ENCODE peak calls at places on chromosomes 5 and 9, in six cellular contexts. M is HFFc6, Y is HEK293T, O is NCI-H187, U is AML-193, H is ACHN. D is an unnamed sample.

GRCh38 chr9:126152622-126153362 is 173.8 kb upstream of the MVB12B start:
- DNase-seq in M (no peak), Y (no peak), O (no peak), U (no peak), H (no peak), D (no peak)

GRCh38 chr9:5510991-5511390 is 660 bp downstream of the PDCD1LG2 start:
- DNase-seq in M (no peak), Y (no peak), O (no peak), U (no peak), H (no peak), D (no peak)

GRCh38 chr5:28517691-28518090 is 1479.3 kb upstream of the CDH9 start:
- DNase-seq in M (no peak), Y (no peak), O (no peak), U (no peak), H (peak), D (no peak)

GRCh38 chr9:34547960-34548603 is 25.3 kb upstream of the ENHO start:
- DNase-seq in M (peak), Y (peak), O (no peak), U (no peak), H (peak), D (no peak)

GRCh38 chr5:125398466-125398865 is 652.0 kb upstream of the ZNF608 start:
- DNase-seq in M (no peak), Y (no peak), O (no peak), U (no peak), H (no peak), D (no peak)

GRCh38 chr5:174427304-174427703 is 297.1 kb upstream of the MSX2 start:
- DNase-seq in M (no peak), Y (no peak), O (no peak), U (no peak), H (no peak), D (no peak)

GRCh38 chr9:127463891-127464290 is 12.6 kb downstream of the LRSAM1 start:
- DNase-seq in M (no peak), Y (no peak), O (no peak), U (no peak), H (no peak), D (no peak)

GRCh38 chr9:76887951-76888350 is 18.0 kb downstream of the PRUNE2 start:
- DNase-seq in M (no peak), Y (no peak), O (no peak), U (no peak), H (no peak), D (no peak)

GRCh38 chr5:78095119-78095518 is 199.4 kb downstream of the AP3B1 start:
- DNase-seq in M (no peak), Y (no peak), O (no peak), U (no peak), H (no peak), D (no peak)

GRCh38 chr5:141617128-141617527 is 1.7 kb downstream of the DIAPH1 start:
- DNase-seq in M (no peak), Y (no peak), O (no peak), U (no peak), H (no peak), D (no peak)

GRCh38 chr5:167916706-167917105 is 374.7 kb upstream of the WWC1 start:
- DNase-seq in M (no peak), Y (no peak), O (no peak), U (no peak), H (no peak), D (no peak)

GRCh38 chr5:40089269-40089668 is 590.4 kb upstream of the PTGER4 start:
- DNase-seq in M (no peak), Y (no peak), O (no peak), U (no peak), H (no peak), D (no peak)

GRCh38 chr5:30324083-30324482 is 869.4 kb upstream of the CDH6 start:
- DNase-seq in M (no peak), Y (no peak), O (no peak), U (no peak), H (no peak), D (no peak)

GRCh38 chr9:124768778-124769350 is 2.2 kb downstream of the NR6A1 start:
- DNase-seq in M (no peak), Y (no peak), O (no peak), U (no peak), H (no peak), D (no peak)

GRCh38 chr9:97525451-97525850 is 24.0 kb downstream of the TMOD1 start:
- DNase-seq in M (peak), Y (no peak), O (no peak), U (no peak), H (no peak), D (no peak)

GRCh38 chr5:124583469-124584350 is 162.7 kb downstream of the ZNF608 start:
- DNase-seq in M (peak), Y (no peak), O (peak), U (no peak), H (peak), D (no peak)

GRCh38 chr5:23977365-23977764 is 470.0 kb downstream of the PRDM9 start:
- DNase-seq in M (no peak), Y (no peak), O (no peak), U (no peak), H (no peak), D (no peak)

GRCh38 chr9:126205260-126205659 is 121.4 kb upstream of the MVB12B start:
- DNase-seq in M (no peak), Y (no peak), O (no peak), U (no peak), H (no peak), D (no peak)

GRCh38 chr9:78127271-78128225 is 95.9 kb upstream of the GNAQ start:
- DNase-seq in M (no peak), Y (no peak), O (no peak), U (no peak), H (no peak), D (no peak)

GRCh38 chr9:93292288-93292615 is 108.3 kb downstream of the WNK2 start:
- DNase-seq in M (no peak), Y (peak), O (no peak), U (no peak), H (no peak), D (no peak)

GRCh38 chr9:11135856-11136255 is 523.1 kb upstream of the PTPRD start:
- DNase-seq in M (no peak), Y (no peak), O (no peak), U (no peak), H (no peak), D (no peak)

GRCh38 chr9:87778996-87779395 is 53.1 kb downstream of the CTSL start:
- DNase-seq in M (no peak), Y (no peak), O (no peak), U (no peak), H (no peak), D (no peak)

GRCh38 chr9:94490465-94490864 is 64.4 kb upstream of the PCAT7 start:
- DNase-seq in M (no peak), Y (no peak), O (no peak), U (no peak), H (no peak), D (no peak)

GRCh38 chr5:22063717-22064116 is 789.4 kb downstream of the CDH12 start:
- DNase-seq in M (no peak), Y (no peak), O (no peak), U (no peak), H (no peak), D (no peak)

GRCh38 chr9:76162109-76162730 is 232.0 kb downstream of the RFK start:
- DNase-seq in M (no peak), Y (no peak), O (no peak), U (no peak), H (no peak), D (no peak)

GRCh38 chr5:177499842-177500241 is 2.4 kb upstream of the PDLIM7 start:
- DNase-seq in M (no peak), Y (no peak), O (no peak), U (no peak), H (no peak), D (no peak)

GRCh38 chr5:151721087-151721646 is 34.5 kb upstream of the SPARC start:
- DNase-seq in M (no peak), Y (no peak), O (no peak), U (peak), H (no peak), D (no peak)

GRCh38 chr5:140041492-140042421 is 1.3 kb downstream of the NRG2 start:
- DNase-seq in M (peak), Y (peak), O (no peak), U (no peak), H (peak), D (no peak)

GRCh38 chr5:21168557-21168956 is 1180.6 kb upstream of the CDH18 start:
- DNase-seq in M (no peak), Y (no peak), O (no peak), U (no peak), H (no peak), D (no peak)

GRCh38 chr5:123401320-123401719 is 21.9 kb downstream of the CEP120 start:
- DNase-seq in M (no peak), Y (no peak), O (no peak), U (no peak), H (no peak), D (no peak)

GRCh38 chr9:137837345-137838278 is 40.0 kb upstream of the CACNA1B start:
- DNase-seq in M (no peak), Y (no peak), O (no peak), U (no peak), H (no peak), D (no peak)

GRCh38 chr9:12739014-12739413 is 35.8 kb upstream of the LURAP1L start:
- DNase-seq in M (peak), Y (no peak), O (no peak), U (no peak), H (no peak), D (no peak)

GRCh38 chr9:75892168-75892901 is 1.9 kb downstream of the PCSK5 start:
- DNase-seq in M (no peak), Y (peak), O (no peak), U (no peak), H (no peak), D (no peak)